ENCODE peak calls at places on chromosomes 16 and 17, in nine cellular contexts. P, C, T, G, J, W, L, V and I are unnamed samples. For H3K27me3 and H3K4me1, the result is how much of the 10 kb centered on the place peaks cover.

GRCh38 chr16:66468321-66468965 is 41.3 kb downstream of the BEAN1 start:
- DNase-seq in P (no peak), G (no peak), J (no peak), C (no peak), T (no peak), W (no peak), V (no peak), L (no peak), I (no peak)

GRCh38 chr16:19089410-19089955 is 22.1 kb downstream of the COQ7 start:
- DNase-seq in T (no peak), V (no peak), P (no peak), C (no peak), J (no peak), W (no peak), G (no peak), L (no peak), I (no peak)

GRCh38 chr17:39809221-39809620 is 54.9 kb downstream of the IKZF3 start:
- DNase-seq in L (no peak), J (no peak), V (no peak), C (no peak), P (no peak), G (no peak), T (no peak), W (no peak), I (no peak)

GRCh38 chr17:75250009-75250471 is 11.4 kb downstream of the GGA3 start:
- DNase-seq in P (peak), W (no peak), C (peak), J (no peak), V (no peak), L (no peak), G (no peak), T (no peak), I (no peak)

GRCh38 chr16:50627419-50627818 is 53.7 kb downstream of the SNX20 start:
- DNase-seq in P (peak), W (peak), V (peak), L (peak), T (no peak), C (peak), J (peak), G (peak), I (peak)

GRCh38 chr17:27513849-27514248 is 57.6 kb downstream of the KSR1 start:
- DNase-seq in L (no peak), C (no peak), V (peak), J (no peak), P (no peak), W (no peak), T (no peak), G (no peak), I (no peak)

GRCh38 chr16:49859139-49859947 is 3.4 kb upstream of the ZNF423 start:
- DNase-seq in V (no peak), P (peak), T (peak), W (no peak), J (peak), C (no peak), G (peak), L (no peak), I (peak)

GRCh38 chr17:65753348-65753747 is 191.9 kb upstream of the AXIN2 start:
- DNase-seq in T (no peak), C (no peak), L (no peak), P (no peak), G (no peak), J (no peak), V (no peak), W (no peak), I (no peak)

DNA sequence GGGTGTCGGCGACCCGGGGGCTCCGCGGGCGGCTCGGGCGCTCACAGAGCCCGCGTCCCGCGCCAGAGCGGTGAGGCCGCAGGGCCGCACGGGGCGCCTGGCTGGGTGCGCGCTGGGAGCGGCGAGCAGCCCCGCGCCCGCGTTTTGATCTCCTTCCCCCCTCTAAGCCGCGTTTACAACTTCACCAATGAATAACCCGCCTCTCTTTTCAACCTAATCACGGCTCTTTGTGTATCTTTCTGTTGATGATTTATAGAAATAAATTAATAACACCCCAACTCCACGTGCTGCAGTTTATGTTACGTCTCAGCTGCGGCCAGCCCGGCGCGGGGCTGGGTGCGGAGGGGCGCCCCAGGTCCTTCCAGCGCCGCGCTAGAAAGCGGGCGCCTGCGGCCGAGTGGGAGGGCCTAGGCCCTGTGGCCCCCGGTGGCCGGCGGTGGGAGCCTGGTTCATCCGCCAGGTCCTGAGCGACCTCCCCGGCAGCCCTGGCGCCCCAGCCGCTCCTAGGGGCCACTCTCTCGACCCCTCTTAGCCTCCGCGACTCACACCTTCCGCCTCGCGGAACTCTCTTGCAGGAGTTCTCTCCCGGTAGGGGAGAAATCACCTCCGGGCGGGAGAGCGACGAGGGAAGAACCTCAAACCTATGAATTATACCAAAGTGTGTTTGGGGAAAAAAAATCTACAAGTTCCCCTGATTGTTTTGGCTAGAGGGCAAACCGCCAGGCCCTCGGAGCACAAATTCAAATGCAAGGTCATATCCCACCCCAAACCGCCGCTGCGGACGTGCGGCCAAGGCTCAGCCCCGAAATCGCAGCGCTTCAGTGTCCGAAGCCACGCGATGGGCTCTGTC is 1.9 kb downstream of the HNF1B start:
- DNase-seq in T (peak), C (no peak), P (no peak), G (no peak), L (peak), J (no peak), W (no peak), V (peak), I (no peak)
- H3K27me3 ChIP-seq in T (under half), C (under half), P (half or more), G (under half), L (half or more), J (half or more), W (half or more), V (half or more), I (half or more)

GRCh38 chr17:7236808-7237207 is 2.4 kb downstream of the PHF23 start:
- DNase-seq in T (no peak), C (no peak), P (no peak), L (no peak), G (no peak), V (no peak), J (no peak), W (no peak), I (no peak)
- H3K4me1 ChIP-seq in T (under half), C (half or more), P (under half), L (under half), G (under half), V (under half), J (half or more), W (under half), I (under half)

GRCh38 chr16:67845291-67846062 is 1.3 kb upstream of the NUTF2 start:
- DNase-seq in W (no peak), G (peak), L (no peak), P (no peak), C (no peak), J (no peak), T (no peak), V (no peak), I (no peak)

GRCh38 chr16:67846063-67846319 is 742 bp upstream of the NUTF2 start:
- DNase-seq in G (no peak), L (no peak), T (no peak), P (no peak), C (no peak), J (no peak), W (no peak), V (no peak), I (no peak)

GRCh38 chr16:67842509-67843342 is 606 bp downstream of the THAP11 start:
- DNase-seq in G (peak), J (peak), T (peak), W (peak), V (peak), P (peak), C (peak), L (peak), I (peak)

GRCh38 chr16:67843343-67843765 is 1.2 kb downstream of the THAP11 start:
- DNase-seq in G (peak), W (no peak), C (no peak), J (no peak), L (no peak), V (no peak), T (no peak), P (no peak), I (peak)

GRCh38 chr16:67844441-67844840 is 2.3 kb upstream of the NUTF2 start:
- DNase-seq in T (no peak), V (peak), L (no peak), P (no peak), J (no peak), G (no peak), C (no peak), W (peak), I (peak)
- H3K4me3 ChIP-seq in T (no peak), V (peak), L (no peak), P (peak), J (peak), G (no peak), C (no peak), W (no peak), I (peak)

GRCh38 chr17:79928502-79929256 is 89.4 kb upstream of the CBX4 start:
- DNase-seq in T (no peak), V (no peak), G (no peak), L (no peak), W (no peak), J (no peak), P (no peak), C (no peak), I (no peak)

GRCh38 chr17:79929257-79930076 is 90.2 kb upstream of the CBX4 start:
- DNase-seq in T (no peak), P (no peak), C (no peak), L (no peak), W (no peak), G (no peak), V (peak), J (no peak), I (no peak)

GRCh38 chr17:79926308-79927135 is 87.3 kb upstream of the CBX4 start:
- DNase-seq in T (no peak), L (peak), V (no peak), P (no peak), C (no peak), J (no peak), W (no peak), G (no peak), I (no peak)

GRCh38 chr17:79927136-79927661 is 88.0 kb upstream of the CBX4 start:
- DNase-seq in T (no peak), C (no peak), G (no peak), W (no peak), V (no peak), P (no peak), L (no peak), J (no peak), I (no peak)

GRCh38 chr17:79927688-79928501 is 88.7 kb upstream of the CBX4 start:
- DNase-seq in P (no peak), L (no peak), T (no peak), J (no peak), W (no peak), G (no peak), V (no peak), C (no peak), I (no peak)
- H3K27me3 ChIP-seq in P (under half), L (under half), T (under half), J (half or more), W (under half), G (under half), V (half or more), C (under half), I (under half)

DNA sequence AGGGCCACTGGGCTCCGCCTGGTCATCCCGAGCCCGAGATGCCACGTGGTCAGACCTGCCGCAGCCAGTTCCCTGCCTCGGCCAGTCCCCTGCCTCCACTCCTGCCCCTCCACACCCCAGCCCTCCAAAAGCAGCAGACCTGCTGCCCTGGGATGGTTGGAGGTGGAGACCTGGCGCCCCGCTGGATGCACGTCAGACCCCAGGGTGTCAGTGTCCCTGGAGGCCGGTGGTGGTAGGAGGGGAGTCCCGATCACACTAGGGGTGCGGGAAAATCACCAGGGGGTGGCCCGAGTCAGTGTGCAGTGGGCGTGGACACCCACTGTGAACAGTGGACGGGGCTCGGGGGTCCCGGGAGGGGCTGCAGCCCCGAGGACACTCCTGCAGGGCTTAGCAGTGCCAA is 26.9 kb downstream of the TPSG1 start:
- DNase-seq in T (no peak), G (no peak), V (no peak), W (no peak), J (no peak), C (no peak), P (no peak), L (no peak), I (no peak)
- H3K4me1 ChIP-seq in T (under half), G (under half), V (under half), W (under half), J (under half), C (under half), P (under half), L (under half), I (under half)

GRCh38 chr17:77456271-77456950 is 315.6 kb downstream of the SEC14L1 start:
- DNase-seq in L (no peak), T (no peak), V (no peak), P (no peak), C (no peak), G (no peak), J (no peak), W (no peak), I (no peak)
- H3K4me3 ChIP-seq in L (no peak), T (no peak), V (no peak), P (no peak), C (peak), G (no peak), J (no peak), W (no peak), I (no peak)